ENCODE peak calls at places on chromosome X, in five cellular contexts. One of them, this sample, is unnamed.

GRCh38 chrX:133745361-133745760 is 240.0 kb downstream of the GPC3 start:
- DNase-seq in nephron progenitor cell: no peak
- DNase-seq in AG08395: no peak
- DNase-seq in AG10803: no peak
- DNase-seq in psoas muscle: no peak
- DNase-seq in this sample: no peak

GRCh38 chrX:40083120-40083978 is 14.4 kb downstream of the BCOR start:
- DNase-seq in nephron progenitor cell: peak
- DNase-seq in AG08395: no peak
- DNase-seq in AG10803: no peak
- DNase-seq in psoas muscle: no peak
- DNase-seq in this sample: peak

GRCh38 chrX:18887177-18887820 is 96.6 kb downstream of the PHKA2 start:
- DNase-seq in nephron progenitor cell: no peak
- DNase-seq in AG08395: no peak
- DNase-seq in AG10803: no peak
- DNase-seq in psoas muscle: peak
- DNase-seq in this sample: no peak

GRCh38 chrX:24371391-24371972 is 11.0 kb downstream of the SUPT20HL1 start:
- DNase-seq in nephron progenitor cell: peak
- DNase-seq in AG08395: peak
- DNase-seq in AG10803: peak
- DNase-seq in psoas muscle: peak
- DNase-seq in this sample: peak

GRCh38 chrX:105120460-105120859 is 100.0 kb downstream of the TEX13A start:
- DNase-seq in nephron progenitor cell: peak
- DNase-seq in AG08395: no peak
- DNase-seq in AG10803: no peak
- DNase-seq in psoas muscle: no peak
- DNase-seq in this sample: no peak

GRCh38 chrX:74924449-74925209 is 623 bp downstream of the NEXMIF start:
- DNase-seq in nephron progenitor cell: peak
- DNase-seq in AG08395: peak
- DNase-seq in AG10803: peak
- DNase-seq in psoas muscle: peak
- DNase-seq in this sample: peak

GRCh38 chrX:39613997-39614679 is 483.6 kb downstream of the BCOR start:
- DNase-seq in nephron progenitor cell: no peak
- DNase-seq in AG08395: no peak
- DNase-seq in AG10803: no peak
- DNase-seq in psoas muscle: no peak
- DNase-seq in this sample: peak

GRCh38 chrX:153692003-153692402 is 4.3 kb downstream of the SLC6A8 start:
- DNase-seq in nephron progenitor cell: no peak
- DNase-seq in AG08395: no peak
- DNase-seq in AG10803: no peak
- DNase-seq in psoas muscle: no peak
- DNase-seq in this sample: no peak

GRCh38 chrX:66200050-66200664 is 36.1 kb downstream of the HEPH start:
- DNase-seq in nephron progenitor cell: no peak
- DNase-seq in AG08395: no peak
- DNase-seq in AG10803: no peak
- DNase-seq in psoas muscle: no peak
- DNase-seq in this sample: no peak

GRCh38 chrX:9538544-9539045 is 73.7 kb downstream of the TBL1X start:
- DNase-seq in nephron progenitor cell: no peak
- DNase-seq in AG08395: no peak
- DNase-seq in AG10803: no peak
- DNase-seq in psoas muscle: no peak
- DNase-seq in this sample: no peak

GRCh38 chrX:123743312-123743711 is 10.5 kb upstream of the THOC2 start:
- DNase-seq in nephron progenitor cell: no peak
- DNase-seq in AG08395: no peak
- DNase-seq in AG10803: no peak
- DNase-seq in psoas muscle: no peak
- DNase-seq in this sample: no peak

GRCh38 chrX:155888139-155888538 is 7.0 kb downstream of the VAMP7 start:
- DNase-seq in nephron progenitor cell: no peak
- DNase-seq in AG08395: peak
- DNase-seq in AG10803: peak
- DNase-seq in psoas muscle: no peak
- DNase-seq in this sample: no peak

GRCh38 chrX:72050011-72050410 is 81.7 kb downstream of the RTL5 start:
- DNase-seq in nephron progenitor cell: no peak
- DNase-seq in AG08395: no peak
- DNase-seq in AG10803: peak
- DNase-seq in psoas muscle: no peak
- DNase-seq in this sample: no peak

GRCh38 chrX:40140706-40141499 is 43.1 kb upstream of the BCOR start:
- DNase-seq in nephron progenitor cell: peak
- DNase-seq in AG08395: no peak
- DNase-seq in AG10803: peak
- DNase-seq in psoas muscle: peak
- DNase-seq in this sample: peak

GRCh38 chrX:54745676-54746075 is 52.4 kb downstream of the ITIH6 start:
- DNase-seq in nephron progenitor cell: no peak
- DNase-seq in AG08395: no peak
- DNase-seq in AG10803: no peak
- DNase-seq in psoas muscle: no peak
- DNase-seq in this sample: no peak

GRCh38 chrX:69508610-69509009 is 4.5 kb downstream of the NALF2 start:
- DNase-seq in nephron progenitor cell: no peak
- DNase-seq in AG08395: no peak
- DNase-seq in AG10803: no peak
- DNase-seq in psoas muscle: no peak
- DNase-seq in this sample: no peak

GRCh38 chrX:51876441-51876840 is 17.0 kb upstream of the MAGED1 start:
- DNase-seq in nephron progenitor cell: no peak
- DNase-seq in AG08395: peak
- DNase-seq in AG10803: peak
- DNase-seq in psoas muscle: no peak
- DNase-seq in this sample: no peak

GRCh38 chrX:114611018-114611619 is 27.2 kb downstream of the HTR2C start:
- DNase-seq in nephron progenitor cell: peak
- DNase-seq in AG08395: peak
- DNase-seq in AG10803: peak
- DNase-seq in psoas muscle: no peak
- DNase-seq in this sample: peak

GRCh38 chrX:153789654-153790053 is 4.5 kb downstream of the IDH3G start:
- DNase-seq in nephron progenitor cell: no peak
- DNase-seq in AG08395: no peak
- DNase-seq in AG10803: no peak
- DNase-seq in psoas muscle: no peak
- DNase-seq in this sample: no peak

GRCh38 chrX:31500920-31501319 is 429.1 kb upstream of the FTHL17 start:
- DNase-seq in nephron progenitor cell: no peak
- DNase-seq in AG08395: no peak
- DNase-seq in AG10803: peak
- DNase-seq in psoas muscle: no peak
- DNase-seq in this sample: no peak

GRCh38 chrX:134764202-134764785 is 106.0 kb upstream of the PLAC1 start:
- DNase-seq in nephron progenitor cell: no peak
- DNase-seq in AG08395: peak
- DNase-seq in AG10803: no peak
- DNase-seq in psoas muscle: no peak
- DNase-seq in this sample: peak

GRCh38 chrX:17621566-17622270 is 115.6 kb upstream of the SCML1 start:
- DNase-seq in nephron progenitor cell: no peak
- DNase-seq in AG08395: no peak
- DNase-seq in AG10803: no peak
- DNase-seq in psoas muscle: no peak
- DNase-seq in this sample: no peak

GRCh38 chrX:21745756-21746155 is 12.2 kb downstream of the SMPX start:
- DNase-seq in nephron progenitor cell: peak
- DNase-seq in AG08395: peak
- DNase-seq in AG10803: peak
- DNase-seq in psoas muscle: no peak
- DNase-seq in this sample: peak

GRCh38 chrX:153631346-153631745 is 15.7 kb upstream of the DUSP9 start:
- DNase-seq in nephron progenitor cell: no peak
- DNase-seq in AG08395: no peak
- DNase-seq in AG10803: no peak
- DNase-seq in psoas muscle: no peak
- DNase-seq in this sample: no peak

GRCh38 chrX:43500996-43501694 is 155.0 kb upstream of the MAOA start:
- DNase-seq in nephron progenitor cell: no peak
- DNase-seq in AG08395: no peak
- DNase-seq in AG10803: no peak
- DNase-seq in psoas muscle: no peak
- DNase-seq in this sample: peak

GRCh38 chrX:10529344-10529743 is 91.0 kb downstream of the MID1 start:
- DNase-seq in nephron progenitor cell: no peak
- DNase-seq in AG08395: peak
- DNase-seq in AG10803: peak
- DNase-seq in psoas muscle: no peak
- DNase-seq in this sample: no peak

GRCh38 chrX:47384502-47384901 is 14.1 kb downstream of the ZNF157 start:
- DNase-seq in nephron progenitor cell: peak
- DNase-seq in AG08395: peak
- DNase-seq in AG10803: peak
- DNase-seq in psoas muscle: no peak
- DNase-seq in this sample: peak

GRCh38 chrX:140709421-140709846 is at the start of gene LINC00632:
- DNase-seq in nephron progenitor cell: peak
- DNase-seq in AG08395: no peak
- DNase-seq in AG10803: no peak
- DNase-seq in psoas muscle: no peak
- DNase-seq in this sample: peak

This sample was measured in neural progenitor cell.